ENCODE peak calls at places on chromosomes 11 and 22, in six cellular contexts. One of them, this sample, is unnamed.

GRCh38 chr11:130849215-130849568 is 67.1 kb downstream of the SNX19 start:
- DNase-seq in dorsolateral prefrontal cortex: no peak
- DNase-seq in HFF-Myc: peak
- DNase-seq in glutamatergic neuron: no peak
- DNase-seq in NCI-H1436: no peak
- DNase-seq in thyroid gland: no peak
- DNase-seq in this sample: no peak

GRCh38 chr22:32312748-32313147 is 44.9 kb upstream of the RFPL3 start:
- DNase-seq in dorsolateral prefrontal cortex: no peak
- DNase-seq in HFF-Myc: no peak
- DNase-seq in glutamatergic neuron: no peak
- DNase-seq in NCI-H1436: no peak
- DNase-seq in thyroid gland: no peak
- DNase-seq in this sample: no peak

GRCh38 chr22:20957691-20958440 is 9.2 kb upstream of the AIFM3 start:
- DNase-seq in dorsolateral prefrontal cortex: peak
- DNase-seq in HFF-Myc: no peak
- DNase-seq in glutamatergic neuron: peak
- DNase-seq in NCI-H1436: no peak
- DNase-seq in thyroid gland: peak
- DNase-seq in this sample: peak

GRCh38 chr22:22366478-22366988 is 121.9 kb downstream of the VPREB1 start:
- DNase-seq in dorsolateral prefrontal cortex: no peak
- DNase-seq in HFF-Myc: no peak
- DNase-seq in glutamatergic neuron: no peak
- DNase-seq in NCI-H1436: no peak
- DNase-seq in thyroid gland: no peak
- DNase-seq in this sample: no peak

GRCh38 chr11:45652781-45653180 is 12.6 kb downstream of the CHST1 start:
- DNase-seq in dorsolateral prefrontal cortex: no peak
- DNase-seq in HFF-Myc: no peak
- DNase-seq in glutamatergic neuron: no peak
- DNase-seq in NCI-H1436: no peak
- DNase-seq in thyroid gland: no peak
- DNase-seq in this sample: no peak

GRCh38 chr11:116791002-116791812 is 472 bp downstream of the APOA5 start:
- DNase-seq in dorsolateral prefrontal cortex: peak
- DNase-seq in HFF-Myc: peak
- DNase-seq in glutamatergic neuron: peak
- DNase-seq in NCI-H1436: peak
- DNase-seq in thyroid gland: peak
- DNase-seq in this sample: peak

GRCh38 chr11:62707277-62707771 is at the start of the genes BSCL2 and GNG3:
- DNase-seq in dorsolateral prefrontal cortex: peak
- DNase-seq in HFF-Myc: no peak
- DNase-seq in glutamatergic neuron: peak
- DNase-seq in NCI-H1436: peak
- DNase-seq in thyroid gland: peak
- DNase-seq in this sample: peak

GRCh38 chr11:68275721-68276488 is 4.1 kb upstream of the C11orf24 start:
- DNase-seq in dorsolateral prefrontal cortex: no peak
- DNase-seq in HFF-Myc: no peak
- DNase-seq in glutamatergic neuron: no peak
- DNase-seq in NCI-H1436: no peak
- DNase-seq in thyroid gland: no peak
- DNase-seq in this sample: no peak

GRCh38 chr22:46017166-46017565 is 40.2 kb upstream of the WNT7B start:
- DNase-seq in dorsolateral prefrontal cortex: no peak
- DNase-seq in HFF-Myc: no peak
- DNase-seq in glutamatergic neuron: no peak
- DNase-seq in NCI-H1436: no peak
- DNase-seq in thyroid gland: no peak
- DNase-seq in this sample: no peak

GRCh38 chr11:36376315-36376887 is 80.3 kb downstream of the PRR5L start:
- DNase-seq in dorsolateral prefrontal cortex: no peak
- DNase-seq in HFF-Myc: no peak
- DNase-seq in glutamatergic neuron: peak
- DNase-seq in NCI-H1436: no peak
- DNase-seq in thyroid gland: peak
- DNase-seq in this sample: no peak

GRCh38 chr11:57641426-57641825 is 8.3 kb downstream of the YPEL4 start:
- DNase-seq in dorsolateral prefrontal cortex: no peak
- DNase-seq in HFF-Myc: no peak
- DNase-seq in glutamatergic neuron: no peak
- DNase-seq in NCI-H1436: peak
- DNase-seq in thyroid gland: no peak
- DNase-seq in this sample: no peak